ENCODE peak calls at places on chromosomes 5 and 9, in eight cellular contexts. S is choroid plexus epithelial cell, T is cerebellum, I is WERI-Rb-1, D is NCI-H524, R is DMS79, L is heart left ventricle, W is T-helper 22 cell. M is an unnamed sample.

GRCh38 chr5:173925449-173926071 is 37.4 kb downstream of the CPEB4 start:
- DNase-seq in S (peak; percentile 83), T (no peak), I (peak; percentile 58), D (peak; percentile 39), R (no peak), L (peak; percentile 58), W (no peak), M (no peak)

GRCh38 chr9:133058550-133059320 is 3.0 kb upstream of the CEL start:
- DNase-seq in S (no peak), T (no peak), I (no peak), D (no peak), R (no peak), L (no peak), W (no peak), M (no peak)

GRCh38 chr5:123094919-123095693 is 6.1 kb downstream of the PRDM6 start:
- DNase-seq in S (no peak), T (no peak), I (no peak), D (no peak), R (no peak), L (no peak), W (no peak), M (no peak)

GRCh38 chr9:115158666-115159481 is 40.9 kb upstream of the TNC start:
- DNase-seq in S (no peak), T (no peak), I (no peak), D (no peak), R (no peak), L (no peak), W (no peak), M (no peak)

GRCh38 chr5:150763023-150763793 is 4.4 kb upstream of the DCTN4 start:
- DNase-seq in S (peak; percentile 98), T (no peak), I (no peak), D (peak; percentile 34), R (no peak), L (peak; percentile 30), W (no peak), M (no peak)

GRCh38 chr9:20212806-20213205 is 409.5 kb downstream of the MLLT3 start:
- DNase-seq in S (no peak), T (no peak), I (no peak), D (no peak), R (no peak), L (no peak), W (no peak), M (no peak)

GRCh38 chr9:137740311-137740710 is 121.5 kb downstream of the EHMT1 start:
- DNase-seq in S (peak; percentile 89), T (no peak), I (no peak), D (peak; percentile 97), R (peak; percentile 84), L (no peak), W (no peak), M (no peak)

GRCh38 chr9:95822583-95823431 is 52.7 kb upstream of the ERCC6L2 start:
- DNase-seq in S (peak; percentile 96), T (no peak), I (no peak), D (no peak), R (no peak), L (no peak), W (no peak), M (no peak)

GRCh38 chr9:9498147-9498546 is 1114.7 kb downstream of the PTPRD start:
- DNase-seq in S (peak; percentile 0), T (no peak), I (no peak), D (no peak), R (no peak), L (no peak), W (no peak), M (no peak)

GRCh38 chr5:15391648-15392392 is 108.2 kb upstream of the FBXL7 start:
- DNase-seq in S (peak; percentile 69), T (no peak), I (no peak), D (no peak), R (no peak), L (no peak), W (no peak), M (no peak)

GRCh38 chr9:131809941-131810344 is 70.1 kb upstream of the RAPGEF1 start:
- DNase-seq in S (peak; percentile 4), T (peak; percentile 87), I (no peak), D (peak; percentile 99), R (peak; percentile 64), L (no peak), W (no peak), M (no peak)

GRCh38 chr9:33318225-33318624 is 27.9 kb downstream of the NFX1 start:
- DNase-seq in S (peak; percentile 32), T (no peak), I (no peak), D (no peak), R (no peak), L (no peak), W (no peak), M (no peak)

GRCh38 chr5:141866111-141866510 is 12.1 kb downstream of the PCDH1 start:
- DNase-seq in S (no peak), T (peak; percentile 90), I (no peak), D (no peak), R (no peak), L (no peak), W (no peak), M (no peak)

GRCh38 chr5:169945831-169946261 is 34.4 kb downstream of the INSYN2B start:
- DNase-seq in S (peak; percentile 95), T (peak; percentile 33), I (no peak), D (no peak), R (no peak), L (peak; percentile 18), W (no peak), M (no peak)

GRCh38 chr9:5025416-5025815 is 40.3 kb downstream of the JAK2 start:
- DNase-seq in S (peak; percentile 23), T (no peak), I (no peak), D (no peak), R (no peak), L (no peak), W (no peak), M (no peak)

GRCh38 chr9:4717815-4718214 is 23.2 kb downstream of the AK3 start:
- DNase-seq in S (no peak), T (no peak), I (no peak), D (no peak), R (no peak), L (no peak), W (no peak), M (no peak)

GRCh38 chr5:71974622-71975021 is 132.7 kb upstream of the MAP1B start:
- DNase-seq in S (no peak), T (no peak), I (no peak), D (no peak), R (no peak), L (no peak), W (no peak), M (no peak)

GRCh38 chr9:16236882-16237281 is 633.6 kb downstream of the BNC2 start:
- DNase-seq in S (no peak), T (no peak), I (no peak), D (no peak), R (no peak), L (no peak), W (no peak), M (no peak)

GRCh38 chr5:119036101-119036762 is 34.7 kb upstream of the DMXL1 start:
- DNase-seq in S (peak; percentile 69), T (no peak), I (no peak), D (no peak), R (no peak), L (no peak), W (no peak), M (no peak)

GRCh38 chr5:170483701-170484458 is 19.9 kb upstream of the KCNIP1 start:
- DNase-seq in S (peak; percentile 42), T (no peak), I (no peak), D (no peak), R (peak; percentile 59), L (no peak), W (no peak), M (no peak)

GRCh38 chr5:149273237-149273636 is 1.6 kb downstream of the AFAP1L1 start:
- DNase-seq in S (no peak), T (no peak), I (no peak), D (peak; percentile 5), R (no peak), L (no peak), W (no peak), M (no peak)

GRCh38 chr9:99005651-99006050 is 61.9 kb downstream of the COL15A1 start:
- DNase-seq in S (no peak), T (no peak), I (no peak), D (no peak), R (no peak), L (no peak), W (no peak), M (no peak)

GRCh38 chr5:17295671-17296070 is 78.2 kb downstream of the BASP1 start:
- DNase-seq in S (no peak), T (no peak), I (no peak), D (no peak), R (no peak), L (no peak), W (no peak), M (no peak)

GRCh38 chr5:159678800-159679392 is 237.4 kb upstream of the ADRA1B start:
- DNase-seq in S (no peak), T (no peak), I (no peak), D (no peak), R (no peak), L (no peak), W (no peak), M (no peak)

GRCh38 chr5:30050056-30050815 is 1143.2 kb upstream of the CDH6 start:
- DNase-seq in S (peak; percentile 45), T (no peak), I (no peak), D (no peak), R (no peak), L (no peak), W (no peak), M (no peak)

GRCh38 chr5:160278356-160278755 is 34.0 kb downstream of the CCNJL start:
- DNase-seq in S (no peak), T (peak; percentile 64), I (peak; percentile 79), D (peak; percentile 89), R (no peak), L (no peak), W (no peak), M (no peak)

GRCh38 chr9:126724226-126724625 is 80.6 kb upstream of the ZBTB43 start:
- DNase-seq in S (peak; percentile 35), T (no peak), I (no peak), D (no peak), R (no peak), L (no peak), W (no peak), M (no peak)

GRCh38 chr5:111953351-111954127 is 196.5 kb upstream of the NREP start:
- DNase-seq in S (peak; percentile 93), T (no peak), I (no peak), D (no peak), R (no peak), L (no peak), W (no peak), M (no peak)

GRCh38 chr5:52786937-52787599 is 648 bp upstream of the ITGA1 start:
- DNase-seq in S (peak; percentile 50), T (no peak), I (peak; percentile 43), D (no peak), R (no peak), L (peak; percentile 26), W (no peak), M (no peak)